ENCODE peak calls at places on chromosomes 3 and 15, in six cellular contexts. L is tibial artery; K is brain microvascular endothelial cell; F is cardiac muscle cell; X is aorta; Q is CD8-positive, alpha-beta T cell. U is an unnamed sample.

GRCh38 chr15:80986487-80986886 is 3.1 kb downstream of the MESD start:
- DNase-seq in X (no peak), K (no peak), L (no peak), F (no peak), Q (no peak), U (no peak)

GRCh38 chr3:127050733-127051132 is 67.8 kb downstream of the PLXNA1 start:
- DNase-seq in L (no peak), F (no peak), X (peak), K (no peak), Q (no peak), U (no peak)

GRCh38 chr3:36647423-36647853 is 116.9 kb downstream of the DCLK3 start:
- DNase-seq in L (no peak), Q (no peak), F (peak), X (no peak), K (peak), U (no peak)

GRCh38 chr15:69609176-69609575 is 156.6 kb downstream of the RPLP1 start:
- DNase-seq in X (no peak), L (no peak), F (peak), K (peak), Q (no peak), U (no peak)

GRCh38 chr3:42670051-42670576 is 15.2 kb upstream of the KLHL40 start:
- DNase-seq in L (no peak), Q (no peak), F (no peak), X (no peak), K (no peak), U (no peak)

GRCh38 chr3:133475245-133476010 is 75.6 kb downstream of the BFSP2 start:
- DNase-seq in F (no peak), X (no peak), L (no peak), Q (no peak), K (no peak), U (no peak)

GRCh38 chr3:11367116-11367781 is 95.1 kb downstream of the ATG7 start:
- DNase-seq in L (peak), K (no peak), X (peak), Q (no peak), F (peak), U (no peak)

GRCh38 chr15:25787855-25788521 is 75.1 kb downstream of the ATP10A start:
- DNase-seq in F (peak), Q (no peak), X (peak), L (peak), K (peak), U (no peak)

GRCh38 chr3:81666502-81667121 is 94.8 kb downstream of the GBE1 start:
- DNase-seq in K (peak), X (no peak), L (no peak), Q (no peak), F (peak), U (no peak)

GRCh38 chr15:98805434-98806274 is 157.3 kb downstream of the IGF1R start:
- DNase-seq in F (no peak), K (no peak), L (no peak), Q (no peak), X (no peak), U (no peak)

GRCh38 chr15:98804057-98804380 is 155.7 kb downstream of the IGF1R start:
- DNase-seq in K (no peak), L (no peak), X (no peak), F (no peak), Q (no peak), U (no peak)

GRCh38 chr15:98807262-98807661 is 158.9 kb downstream of the IGF1R start:
- DNase-seq in X (no peak), Q (no peak), L (no peak), K (peak), F (peak), U (no peak)

GRCh38 chr15:98809273-98809672 is 160.9 kb downstream of the IGF1R start:
- DNase-seq in L (no peak), F (no peak), Q (no peak), X (peak), K (no peak), U (no peak)

DNA sequence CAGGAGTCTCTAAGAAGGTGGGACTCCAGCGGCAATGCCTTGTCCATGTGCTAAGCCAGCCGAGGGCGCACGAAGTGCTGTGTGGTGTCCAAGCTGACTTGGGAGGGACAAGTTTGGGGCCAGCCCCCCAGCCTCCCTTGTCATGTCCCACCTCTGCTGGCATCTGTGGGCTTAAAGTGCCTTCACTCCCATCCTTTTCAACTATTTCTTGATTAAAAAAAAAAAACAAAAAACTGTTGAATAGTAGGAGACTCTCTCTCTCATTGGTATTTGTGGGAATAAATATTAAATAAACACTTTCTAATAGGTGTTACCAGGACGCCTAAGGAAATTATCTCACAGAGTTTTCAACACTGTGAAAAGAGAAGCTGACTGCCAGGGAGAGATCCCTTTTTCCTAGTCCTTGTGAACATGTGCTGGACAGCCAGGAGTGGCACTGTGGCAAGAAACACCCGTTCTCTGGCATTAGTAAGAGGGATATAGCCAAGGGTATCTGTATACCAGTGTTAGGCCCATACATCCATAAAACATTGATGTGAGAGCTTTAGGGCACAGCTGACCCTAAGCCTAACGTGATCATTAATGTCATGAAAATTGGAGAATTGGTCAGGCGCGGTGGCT is 158.0 kb downstream of the IGF1R start:
- DNase-seq in K (no peak), L (no peak), X (no peak), Q (no peak), F (no peak), U (no peak)
- H3K27ac ChIP-seq in K (no peak), L (no peak), X (no peak), Q (no peak), F (peak), U (no peak)

DNA sequence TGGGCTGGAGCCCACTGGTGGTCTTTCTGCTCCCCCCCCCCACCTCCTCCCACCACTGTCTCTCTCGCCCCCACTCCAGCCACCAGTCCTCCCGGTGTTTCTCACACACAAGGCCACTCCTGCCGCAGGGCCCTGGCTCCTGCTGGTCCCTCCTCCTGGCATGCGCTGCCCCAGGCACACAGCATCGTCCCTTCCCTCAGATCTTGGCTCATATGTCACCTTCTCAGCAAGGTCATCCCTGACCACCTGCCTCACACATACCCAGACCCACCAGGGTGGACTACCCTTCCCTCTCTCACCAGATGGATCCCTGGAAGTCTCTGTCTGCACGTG is 101.5 kb upstream of the IQSEC1 start:
- DNase-seq in L (no peak), F (no peak), Q (no peak), X (no peak), K (no peak), U (no peak)
- H3K27ac ChIP-seq in L (no peak), F (no peak), Q (no peak), X (no peak), K (no peak), U (no peak)

DNA sequence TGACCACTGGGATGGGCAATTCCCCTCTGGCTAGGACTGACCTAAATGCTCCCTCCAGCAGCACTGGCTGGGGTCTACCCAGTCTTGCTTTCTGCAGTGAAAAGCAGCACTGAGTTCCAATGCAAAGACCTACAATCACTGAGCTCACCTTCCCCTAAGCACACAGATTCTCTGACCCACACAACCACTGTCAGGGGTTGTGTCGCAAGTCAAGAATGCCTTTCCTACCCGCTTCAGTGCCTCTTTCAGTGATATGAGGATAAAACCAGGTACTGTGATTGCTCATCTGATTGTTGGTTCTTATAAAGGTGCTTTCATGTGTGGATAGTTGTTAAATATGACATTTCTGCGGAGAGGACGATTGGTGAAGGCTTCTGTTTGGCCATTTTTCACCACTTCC is 345.6 kb downstream of the GAP43 start:
- DNase-seq in L (no peak), Q (no peak), K (no peak), X (no peak), F (no peak), U (no peak)
- H3K27ac ChIP-seq in L (no peak), Q (no peak), K (no peak), X (no peak), F (no peak), U (no peak)

GRCh38 chr3:21466491-21466890 is 284.5 kb downstream of the ZNF385D start:
- DNase-seq in F (no peak), Q (no peak), X (no peak), K (no peak), L (no peak), U (no peak)

GRCh38 chr3:21462151-21462550 is 288.9 kb downstream of the ZNF385D start:
- DNase-seq in X (no peak), F (no peak), L (no peak), K (no peak), Q (no peak), U (no peak)

GRCh38 chr3:21463319-21463718 is 287.7 kb downstream of the ZNF385D start:
- DNase-seq in X (no peak), Q (no peak), K (no peak), L (no peak), F (no peak), U (no peak)

DNA sequence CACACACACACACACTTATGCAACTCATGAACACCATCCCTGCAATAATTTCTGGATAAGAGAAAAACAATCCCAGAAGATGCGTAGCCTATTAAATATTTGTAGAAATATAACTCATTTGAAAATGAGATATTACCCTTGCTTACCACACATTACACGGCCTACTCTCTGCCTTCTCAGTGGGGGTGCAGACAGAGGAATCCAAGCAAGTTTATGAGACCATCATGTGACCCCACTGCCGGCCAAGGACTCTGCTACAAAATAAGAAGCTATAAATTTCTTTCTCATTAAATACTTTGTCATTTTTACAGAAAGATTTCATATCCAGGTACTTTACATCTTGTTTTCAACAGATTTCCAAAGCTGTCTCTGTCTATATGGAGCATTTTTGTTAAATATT is 286.3 kb downstream of the ZNF385D start:
- DNase-seq in K (no peak), F (peak), X (no peak), Q (no peak), L (no peak), U (no peak)
- H3K27ac ChIP-seq in K (no peak), F (no peak), X (no peak), Q (no peak), L (no peak), U (no peak)

GRCh38 chr15:58459045-58459444 is 27.3 kb downstream of the LIPC start:
- DNase-seq in Q (no peak), F (no peak), X (no peak), K (no peak), L (no peak), U (no peak)
- H3K27ac ChIP-seq in Q (no peak), F (no peak), X (no peak), K (no peak), L (no peak), U (no peak)